ENCODE peak calls at places on chromosome 19, in five cellular contexts. V is amygdala, K is hippocampal formation, A is lung microvascular endothelial cell, L is RWPE1. S is an unnamed sample.

GRCh38 chr19:17235618-17236413 is 9.8 kb downstream of the OCEL1 start:
- DNase-seq in V (peak; percentile 24), K (peak; percentile 50), A (peak; percentile 84), L (peak; percentile 51), S (peak; percentile 66)

GRCh38 chr19:36418287-36419001 is at the start of gene ZFP82:
- DNase-seq in V (peak; percentile 74), K (peak; percentile 53), A (peak; percentile 84), L (peak; percentile 33), S (peak; percentile 88)

GRCh38 chr19:48959341-48960239 is 4.9 kb downstream of the BAX start:
- DNase-seq in V (no peak), K (no peak), A (no peak), L (no peak), S (no peak)

GRCh38 chr19:30691767-30692516 is 319.8 kb downstream of the ZNF536 start:
- DNase-seq in V (no peak), K (peak; percentile 36), A (no peak), L (no peak), S (no peak)

GRCh38 chr19:34430738-34431625 is 2.8 kb downstream of the UBA2 start:
- DNase-seq in V (no peak), K (peak; percentile 3), A (peak; percentile 68), L (peak; percentile 66), S (peak; percentile 15)

GRCh38 chr19:44718441-44719261 is 19.7 kb downstream of the CEACAM16 start:
- DNase-seq in V (peak; percentile 4), K (peak; percentile 1), A (peak; percentile 96), L (no peak), S (no peak)

GRCh38 chr19:51891193-51891747 is 3.5 kb upstream of the ZNF577 start:
- DNase-seq in V (no peak), K (no peak), A (no peak), L (no peak), S (no peak)

GRCh38 chr19:1009043-1009975 is 9.1 kb downstream of the GRIN3B start:
- DNase-seq in V (no peak), K (no peak), A (no peak), L (no peak), S (no peak)

GRCh38 chr19:5948697-5949564 is 29.0 kb downstream of the RANBP3 start:
- DNase-seq in V (no peak), K (no peak), A (no peak), L (no peak), S (no peak)

GRCh38 chr19:27824108-27824507 is 1388.8 kb downstream of the UQCRFS1 start:
- DNase-seq in V (no peak), K (no peak), A (no peak), L (no peak), S (no peak)

GRCh38 chr19:45528744-45529453 is 21.6 kb downstream of the VASP start:
- DNase-seq in V (peak; percentile 45), K (peak; percentile 12), A (no peak), L (peak; percentile 93), S (no peak)

S was measured in stimulated activated naive B cell treated with anti-CD40 and anti-IgM and Interleukin-4, amounts not matched to agents 10 μg/mL and 1 μg/mL and 100 μg/mL, for 72 hours.